ENCODE peak calls at places on chromosomes 11 and 22, in five cellular contexts. Y is tibial nerve, G is uterus, N is IMR-90, E is body of pancreas. J is an unnamed sample.

GRCh38 chr11:1896895-1897294 is 5.2 kb upstream of the PRR33 start:
- DNase-seq in Y (no peak), G (no peak), N (no peak), E (no peak), J (no peak)

GRCh38 chr11:6259638-6260019 is at the start of gene CCKBR:
- DNase-seq in Y (no peak), G (no peak), N (no peak), E (peak), J (no peak)

GRCh38 chr11:117286588-117286987 is 4.6 kb upstream of the BACE1-AS start:
- DNase-seq in Y (no peak), G (no peak), N (no peak), E (no peak), J (no peak)

GRCh38 chr11:62544521-62545436 is 1.8 kb downstream of the AHNAK start:
- DNase-seq in Y (no peak), G (no peak), N (no peak), E (peak), J (no peak)

GRCh38 chr11:7572001-7572712 is 58.4 kb downstream of the PPFIBP2 start:
- DNase-seq in Y (no peak), G (no peak), N (peak), E (no peak), J (no peak)

GRCh38 chr11:10856689-10857603 is 907 bp downstream of the ZBED5 start:
- DNase-seq in Y (peak), G (no peak), N (peak), E (peak), J (peak)

GRCh38 chr11:103601230-103601846 is 435.1 kb upstream of the DDI1 start:
- DNase-seq in Y (peak), G (no peak), N (peak), E (peak), J (peak)

GRCh38 chr11:97269527-97269926 is 879.7 kb downstream of the JRKL start:
- DNase-seq in Y (no peak), G (no peak), N (no peak), E (no peak), J (no peak)

GRCh38 chr11:16291729-16292128 is 64.6 kb downstream of the SOX6 start:
- DNase-seq in Y (no peak), G (no peak), N (no peak), E (no peak), J (no peak)

GRCh38 chr22:38109391-38110000 is 988 bp downstream of the BAIAP2L2 start:
- DNase-seq in Y (no peak), G (no peak), N (no peak), E (no peak), J (no peak)

GRCh38 chr11:57772562-57772961 is 11.0 kb downstream of the CTNND1 start:
- DNase-seq in Y (no peak), G (no peak), N (peak), E (no peak), J (no peak)

GRCh38 chr11:64356498-64357411 is 2.2 kb upstream of the RPS6KA4 start:
- DNase-seq in Y (no peak), G (no peak), N (no peak), E (peak), J (peak)

GRCh38 chr11:95716266-95716665 is 73.3 kb downstream of the FAM76B start:
- DNase-seq in Y (no peak), G (no peak), N (no peak), E (no peak), J (no peak)

GRCh38 chr11:69076129-69076791 is 27.5 kb downstream of the TPCN2 start:
- DNase-seq in Y (no peak), G (no peak), N (peak), E (no peak), J (no peak)

GRCh38 chr11:103652013-103652412 is 384.4 kb upstream of the DDI1 start:
- DNase-seq in Y (no peak), G (no peak), N (peak), E (no peak), J (no peak)

GRCh38 chr22:24810043-24810749 is 4.2 kb downstream of the SGSM1 start:
- DNase-seq in Y (no peak), G (no peak), N (no peak), E (no peak), J (no peak)

GRCh38 chr11:107858217-107859070 is at the start of gene SLC35F2:
- DNase-seq in Y (no peak), G (peak), N (peak), E (peak), J (peak)

GRCh38 chr11:67051494-67051893 is 5.2 kb upstream of the RHOD start:
- DNase-seq in Y (no peak), G (no peak), N (no peak), E (no peak), J (no peak)

GRCh38 chr11:61472282-61472681 is 36.3 kb upstream of the LRRC10B start:
- DNase-seq in Y (peak), G (peak), N (peak), E (no peak), J (peak)

GRCh38 chr22:46829140-46829891 is 66.9 kb downstream of the TBC1D22A start:
- DNase-seq in Y (no peak), G (no peak), N (peak), E (no peak), J (no peak)

GRCh38 chr11:67561971-67562560 is 21.5 kb upstream of the GSTP1 start:
- DNase-seq in Y (no peak), G (no peak), N (peak), E (no peak), J (no peak)

GRCh38 chr11:117828641-117829368 is 4.3 kb upstream of the FXYD2 start:
- DNase-seq in Y (no peak), G (peak), N (peak), E (peak), J (peak)

GRCh38 chr22:19105456-19105855 is 16.8 kb downstream of the DGCR2 start:
- DNase-seq in Y (no peak), G (no peak), N (no peak), E (peak), J (no peak)

GRCh38 chr11:86670179-86670578 is 2.2 kb downstream of the ME3 start:
- DNase-seq in Y (no peak), G (no peak), N (peak), E (no peak), J (no peak)

GRCh38 chr11:9029477-9029876 is 25.7 kb upstream of the NRIP3 start:
- DNase-seq in Y (no peak), G (no peak), N (peak), E (no peak), J (no peak)

GRCh38 chr11:33869511-33870422 is 22.1 kb downstream of the LMO2 start:
- DNase-seq in Y (no peak), G (peak), N (peak), E (peak), J (no peak)

GRCh38 chr11:11155962-11156815 is 196.9 kb downstream of the CSNK2A3 start:
- DNase-seq in Y (no peak), G (no peak), N (no peak), E (no peak), J (peak)

GRCh38 chr11:62910141-62910882 is 10.9 kb downstream of the CHRM1 start:
- DNase-seq in Y (no peak), G (no peak), N (no peak), E (no peak), J (no peak)

GRCh38 chr11:44305149-44305642 is 4.7 kb downstream of the ALX4 start:
- DNase-seq in Y (no peak), G (no peak), N (no peak), E (no peak), J (no peak)

GRCh38 chr11:50098186-50098725 is 65.6 kb downstream of the OR4C45 start:
- DNase-seq in Y (no peak), G (no peak), N (no peak), E (no peak), J (no peak)

GRCh38 chr11:44172966-44173365 is 77.5 kb downstream of the EXT2 start:
- DNase-seq in Y (no peak), G (no peak), N (no peak), E (no peak), J (no peak)

GRCh38 chr11:43486141-43486540 is 127.4 kb downstream of the TTC17 start:
- DNase-seq in Y (no peak), G (no peak), N (peak), E (no peak), J (no peak)

GRCh38 chr22:33002035-33002434 is 56.1 kb downstream of the SYN3 start:
- DNase-seq in Y (no peak), G (no peak), N (no peak), E (no peak), J (no peak)

GRCh38 chr11:71120346-71120963 is 131.9 kb downstream of the SHANK2 start:
- DNase-seq in Y (no peak), G (no peak), N (no peak), E (peak), J (no peak)

GRCh38 chr11:12677131-12677530 is 2.9 kb downstream of the TEAD1 start:
- DNase-seq in Y (no peak), G (no peak), N (no peak), E (no peak), J (no peak)

GRCh38 chr11:6418958-6419611 is at the start of gene APBB1:
- DNase-seq in Y (peak), G (peak), N (peak), E (peak), J (peak)

GRCh38 chr11:63802637-63803414 is 10.4 kb upstream of the SPINDOC start:
- DNase-seq in Y (no peak), G (no peak), N (peak), E (no peak), J (no peak)

GRCh38 chr11:45288395-45288794 is 2.3 kb upstream of the SYT13 start:
- DNase-seq in Y (no peak), G (no peak), N (no peak), E (no peak), J (no peak)

DNA sequence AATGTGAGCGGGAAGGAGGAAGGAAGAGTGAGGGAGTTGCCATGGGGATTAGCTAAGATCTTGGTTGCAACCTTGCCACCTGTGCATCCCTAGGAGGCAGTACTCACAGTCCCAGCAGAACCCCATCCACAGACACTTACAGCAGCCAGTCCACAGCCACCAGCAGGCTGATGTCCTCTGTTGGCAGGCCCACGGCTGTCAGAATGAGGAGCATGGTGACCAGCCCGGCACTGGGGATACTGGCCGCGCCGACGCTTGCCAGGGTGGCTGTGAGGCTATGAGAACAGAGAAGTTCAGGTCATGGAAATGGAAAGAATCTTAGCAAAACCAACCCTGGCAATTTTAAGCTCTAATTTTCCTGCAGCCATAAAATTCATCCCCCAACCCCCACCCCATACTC is 138.6 kb downstream of the SLC1A2 start:
- DNase-seq in Y (no peak), G (no peak), N (no peak), E (no peak), J (no peak)
- TF ChIP-seq POLR2A in Y (no peak), G (no peak), N (no peak), E (no peak), J (no peak)

DNA sequence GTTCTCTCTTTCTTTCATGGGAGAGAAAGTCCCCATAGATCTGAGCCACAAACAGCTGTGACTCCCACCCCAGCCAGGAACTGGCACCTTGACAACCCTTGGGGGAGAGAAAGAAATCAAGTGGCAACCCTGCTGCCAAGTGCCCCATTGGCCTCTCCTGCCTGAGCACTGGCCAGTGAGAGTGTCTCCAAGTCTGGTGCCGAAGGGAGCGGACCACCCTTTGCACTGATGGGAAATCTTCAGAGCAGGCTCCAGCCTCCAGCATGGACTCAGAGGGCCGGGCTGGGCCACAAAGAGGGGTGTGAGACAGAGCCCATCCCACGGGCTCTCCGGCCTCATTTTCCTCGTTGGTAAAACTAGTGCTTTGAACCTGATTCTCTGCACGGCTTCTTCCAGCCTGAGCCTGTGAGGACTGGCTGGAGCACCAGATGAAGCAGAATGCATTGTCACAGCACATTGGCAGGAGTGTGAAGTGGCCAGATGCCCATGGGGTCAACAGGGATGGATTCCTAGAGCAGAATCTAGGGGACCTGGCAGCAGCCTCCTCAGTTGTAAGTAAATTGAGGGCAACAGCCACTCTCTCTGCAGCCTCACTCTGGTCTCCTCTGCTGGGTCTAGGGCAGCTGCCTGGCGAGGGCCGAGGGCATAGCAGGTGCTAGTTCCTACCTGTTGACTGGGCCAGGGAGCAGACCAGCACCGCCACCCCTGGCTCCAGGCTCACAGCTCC is 81.4 kb downstream of the TRIM29 start:
- DNase-seq in Y (no peak), G (no peak), N (no peak), E (no peak), J (no peak)
- H3K27ac ChIP-seq in Y (no peak), G (no peak), N (no peak), E (no peak), J (no peak)

DNA sequence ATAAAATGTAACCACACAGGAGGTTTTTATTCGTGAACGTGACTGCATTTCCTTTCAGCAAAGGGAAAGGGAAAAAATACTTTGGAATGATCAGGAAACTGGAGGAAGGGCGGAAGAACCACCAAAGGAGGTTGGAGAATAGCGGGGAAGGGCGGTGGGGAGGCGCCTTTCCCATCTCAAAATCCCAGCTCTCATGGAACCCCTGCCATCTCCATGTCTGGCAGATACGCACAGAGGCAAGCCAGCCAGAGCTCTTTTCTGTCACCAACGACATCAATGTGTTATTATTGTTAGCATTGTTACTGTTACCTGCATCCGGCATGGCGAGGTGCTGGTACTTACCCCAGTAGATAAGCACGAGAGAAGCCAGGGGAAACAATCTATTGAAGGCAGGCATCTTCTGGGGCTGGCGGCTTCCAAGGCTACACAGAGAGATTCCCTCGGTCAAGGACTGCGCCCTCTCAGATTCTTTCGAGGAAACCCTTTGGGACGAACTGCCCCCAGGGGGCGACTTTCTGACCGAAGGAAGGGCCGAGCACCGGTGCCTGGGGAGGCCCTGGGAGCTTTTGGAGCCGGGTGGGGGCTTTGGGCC is 923 bp downstream of the SCN3B start:
- DNase-seq in Y (no peak), G (no peak), N (no peak), E (no peak), J (no peak)
- TF ChIP-seq CTCF in Y (no peak), G (no peak), N (no peak), E (no peak), J (no peak)

DNA sequence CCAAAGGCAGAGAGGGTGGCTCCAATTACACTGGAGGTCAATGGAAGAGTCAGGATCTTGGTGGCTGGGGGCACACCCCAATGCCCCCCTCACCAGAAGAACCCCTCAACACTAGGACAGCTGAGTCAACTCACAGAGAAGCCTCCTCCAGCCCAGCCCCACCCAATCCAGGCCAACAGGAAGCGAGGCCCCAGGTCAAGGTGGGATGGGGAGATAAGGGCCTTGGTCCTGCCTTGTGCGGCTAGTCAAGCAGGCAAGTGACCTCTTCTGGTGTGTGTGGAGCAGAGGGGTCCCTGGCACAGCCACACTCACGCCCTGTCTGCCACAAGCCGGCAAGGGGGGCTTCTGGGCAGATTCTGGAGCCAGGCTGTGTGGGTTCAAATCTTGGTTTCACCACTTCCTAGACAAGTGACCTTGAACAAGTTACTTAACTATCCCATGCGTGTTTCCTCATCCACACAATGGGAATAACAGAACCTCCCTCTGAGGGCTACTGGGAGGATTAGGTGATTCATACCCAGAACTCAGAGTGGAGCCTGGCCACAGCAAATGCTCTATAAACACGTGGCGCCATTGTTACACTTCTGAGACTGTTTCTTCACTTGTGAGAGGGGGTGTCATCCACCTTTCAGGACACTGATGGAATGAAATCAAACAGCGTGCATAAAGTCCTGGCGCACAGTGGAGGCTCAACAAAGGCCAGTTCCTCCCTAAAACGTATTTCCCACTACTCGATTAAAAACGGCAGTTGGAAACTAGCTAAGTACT is 3.3 kb downstream of the TTLL12 start:
- DNase-seq in Y (no peak), G (no peak), N (peak), E (no peak), J (no peak)
- TF ChIP-seq POLR2A in Y (no peak), G (no peak), N (no peak), E (no peak), J (no peak)

GRCh38 chr11:122114976-122115375 is 1.0 kb downstream of the BLID start:
- DNase-seq in Y (no peak), G (no peak), N (no peak), E (no peak), J (no peak)
- H3K27ac ChIP-seq in Y (no peak), G (peak), N (no peak), E (no peak), J (peak)

DNA sequence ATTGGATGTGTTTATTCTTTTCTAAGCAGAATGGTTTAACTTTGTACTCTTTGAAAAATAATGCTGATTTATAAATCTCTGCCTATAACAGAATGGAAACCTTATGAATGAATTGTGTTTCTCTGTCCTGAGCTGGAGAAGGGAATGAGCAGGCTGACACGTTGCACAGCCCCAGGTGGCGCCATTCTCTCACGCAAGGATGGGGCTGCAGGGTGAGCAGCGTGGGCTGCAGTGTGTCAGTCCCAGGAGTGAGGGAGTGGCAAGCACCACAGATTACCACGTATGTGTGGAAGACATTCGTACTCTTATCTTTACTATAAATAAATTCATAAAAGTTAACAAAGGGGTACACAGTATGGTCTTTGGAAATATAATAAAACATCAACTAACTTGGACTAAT is 33.4 kb downstream of the FDX1 start:
- DNase-seq in Y (peak), G (peak), N (peak), E (no peak), J (peak)
- TF ChIP-seq CTCF in Y (peak), G (peak), N (peak), E (no peak), J (no peak)

GRCh38 chr22:29231971-29232959 is 26.6 kb downstream of the EMID1 start:
- DNase-seq in Y (no peak), G (no peak), N (no peak), E (peak), J (peak)
- TF ChIP-seq POLR2A in Y (no peak), G (no peak), N (no peak), E (no peak), J (no peak)

DNA sequence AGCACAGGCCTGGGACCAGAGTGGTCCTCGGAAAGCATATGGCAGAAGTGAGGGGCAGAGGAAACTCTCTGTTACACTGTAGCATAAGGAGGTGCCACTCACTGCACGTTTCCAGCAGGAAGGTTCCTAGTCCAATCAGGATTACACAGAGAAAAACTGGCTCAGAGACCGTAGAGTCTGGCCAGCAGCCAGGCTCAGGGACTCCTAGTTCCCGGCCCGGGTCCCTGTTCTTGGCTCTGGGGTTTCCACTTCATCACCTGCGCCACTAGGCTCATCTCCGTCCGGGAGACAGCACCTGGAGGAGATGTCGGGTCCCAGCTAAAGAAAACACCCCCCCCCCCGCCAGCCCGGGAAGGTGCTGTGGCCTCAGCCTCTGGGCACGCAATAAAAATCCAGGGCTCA is 1.1 kb downstream of the TTLL12 start:
- DNase-seq in Y (peak), G (peak), N (peak), E (peak), J (peak)
- H3K27ac ChIP-seq in Y (no peak), G (peak), N (no peak), E (peak), J (peak)